ENCODE peak calls at places on chromosomes 3 and 15, in six cellular contexts. M, I, K, Z, U and Q are unnamed samples.

GRCh38 chr15:62566248-62566647 is 401.2 kb upstream of the C2CD4B start:
- DNase-seq in K (no peak), M (no peak), U (no peak), I (no peak), Z (no peak), Q (no peak)

GRCh38 chr3:3689601-3690375 is 109.4 kb upstream of the LRRN1 start:
- DNase-seq in K (no peak), I (no peak), Z (no peak), M (no peak), U (no peak), Q (peak)

GRCh38 chr3:160921020-160921635 is 165.1 kb downstream of the PPM1L start:
- DNase-seq in M (no peak), Z (no peak), U (no peak), I (no peak), K (peak), Q (no peak)

GRCh38 chr3:46883252-46884185 is 6.0 kb downstream of the PTH1R start:
- DNase-seq in Z (no peak), M (no peak), I (no peak), K (no peak), U (no peak), Q (no peak)

GRCh38 chr15:62753518-62754221 is 288.9 kb upstream of the TPM1 start:
- DNase-seq in M (no peak), Z (no peak), K (no peak), I (no peak), U (no peak), Q (no peak)

GRCh38 chr3:66195347-66195783 is 25.4 kb upstream of the SLC25A26 start:
- DNase-seq in Z (no peak), U (no peak), I (no peak), M (peak), K (peak), Q (peak)

GRCh38 chr3:65561617-65562016 is 477.1 kb downstream of the MAGI1 start:
- DNase-seq in Z (no peak), K (no peak), I (no peak), U (no peak), M (no peak), Q (no peak)

GRCh38 chr15:27872355-27872754 is 226.8 kb downstream of the OCA2 start:
- DNase-seq in Z (no peak), M (no peak), K (no peak), U (no peak), I (no peak), Q (peak)

GRCh38 chr15:59746777-59747176 is 57.7 kb upstream of the BNIP2 start:
- DNase-seq in Z (no peak), M (no peak), I (no peak), U (no peak), K (no peak), Q (peak)

GRCh38 chr3:53238051-53238850 is 17.6 kb downstream of the TKT start:
- DNase-seq in I (no peak), Z (no peak), M (no peak), K (peak), U (no peak), Q (no peak)

GRCh38 chr15:61364871-61365270 is 135.8 kb upstream of the RORA start:
- DNase-seq in U (no peak), I (no peak), Z (no peak), M (no peak), K (no peak), Q (no peak)

GRCh38 chr3:21750831-21751391 is at the start of gene ZNF385D:
- DNase-seq in K (no peak), Z (peak), M (peak), I (no peak), U (no peak), Q (peak)

GRCh38 chr15:92625297-92625980 is 30.1 kb downstream of the FAM174B start:
- DNase-seq in Z (no peak), U (no peak), I (no peak), M (no peak), K (no peak), Q (no peak)

GRCh38 chr15:76333720-76334437 is 2.7 kb upstream of the ISL2 start:
- DNase-seq in M (no peak), Z (no peak), I (no peak), U (no peak), K (no peak), Q (no peak)

GRCh38 chr15:73034213-73034612 is 18.1 kb upstream of the NEO1 start:
- DNase-seq in U (no peak), K (no peak), Z (no peak), I (no peak), M (no peak), Q (no peak)

GRCh38 chr3:106262976-106263375 is 394.2 kb upstream of the CBLB start:
- DNase-seq in Z (no peak), I (no peak), U (peak), M (no peak), K (no peak), Q (no peak)

GRCh38 chr3:138270245-138270644 is 59.4 kb downstream of the NME9 start:
- DNase-seq in K (no peak), M (no peak), Z (no peak), I (no peak), U (no peak), Q (no peak)

GRCh38 chr3:179454887-179455286 is 3.6 kb upstream of the GNB4 start:
- DNase-seq in I (no peak), M (no peak), U (no peak), K (no peak), Z (no peak), Q (no peak)

GRCh38 chr15:100472015-100472414 is 56.7 kb downstream of the CERS3 start:
- DNase-seq in K (no peak), I (no peak), M (no peak), U (no peak), Z (no peak), Q (no peak)

GRCh38 chr3:62771331-62772097 is 103.7 kb downstream of the CADPS start:
- DNase-seq in U (no peak), I (no peak), K (no peak), Z (no peak), M (no peak), Q (no peak)

GRCh38 chr3:45644467-45645201 is 44.6 kb upstream of the SACM1L start:
- DNase-seq in I (no peak), U (no peak), M (no peak), K (no peak), Z (no peak), Q (no peak)

GRCh38 chr3:5197470-5198312 is 10.2 kb downstream of the EDEM1 start:
- DNase-seq in U (peak), K (no peak), M (no peak), I (no peak), Z (no peak), Q (no peak)

GRCh38 chr15:42324308-42324707 is 35.0 kb upstream of the CAPN3 start:
- DNase-seq in U (no peak), Z (no peak), M (no peak), K (no peak), I (no peak), Q (no peak)

GRCh38 chr3:100776736-100777135 is 67.4 kb downstream of the TFG start:
- DNase-seq in U (no peak), Z (no peak), M (no peak), K (no peak), I (no peak), Q (no peak)

GRCh38 chr3:48680811-48681540 is 4.7 kb downstream of the NCKIPSD start:
- DNase-seq in U (no peak), Z (no peak), M (no peak), I (no peak), K (no peak), Q (no peak)

GRCh38 chr3:46215810-46216414 is 7.8 kb upstream of the CCR1 start:
- DNase-seq in K (no peak), I (no peak), Z (no peak), U (no peak), M (no peak), Q (peak)

GRCh38 chr3:132549169-132549568 is 47.9 kb upstream of the ACKR4 start:
- DNase-seq in I (no peak), U (no peak), M (no peak), K (no peak), Z (no peak), Q (no peak)

GRCh38 chr3:194296832-194297666 is 54.1 kb downstream of the CPN2 start:
- DNase-seq in U (no peak), Z (no peak), I (peak), M (peak), K (no peak), Q (no peak)

GRCh38 chr3:28835751-28836150 is 445.1 kb upstream of the RBMS3 start:
- DNase-seq in U (no peak), Z (peak), M (no peak), I (peak), K (no peak), Q (no peak)

GRCh38 chr3:67897686-67898336 is 243.4 kb upstream of the SUCLG2 start:
- DNase-seq in I (no peak), U (no peak), M (no peak), Z (no peak), K (no peak), Q (no peak)

GRCh38 chr3:8237893-8238292 is 263.7 kb upstream of the LMCD1 start:
- DNase-seq in U (no peak), I (no peak), Z (no peak), K (no peak), M (no peak), Q (no peak)
- TF ChIP-seq POLR2AphosphoS5 in U (no peak), I (no peak), Z (no peak), K (no peak), M (no peak), Q (peak)

GRCh38 chr15:58471341-58471740 is 39.5 kb downstream of the LIPC start:
- DNase-seq in U (no peak), I (no peak), K (no peak), M (no peak), Z (no peak), Q (no peak)
- H3K27ac ChIP-seq in U (no peak), I (no peak), K (no peak), M (no peak), Z (no peak), Q (no peak)

GRCh38 chr3:75906555-75907112 is 121.3 kb upstream of the ZNF717 start:
- DNase-seq in I (peak), M (peak), K (no peak), Z (peak), U (no peak), Q (no peak)
- H3K4me3 ChIP-seq in I (peak), M (peak), K (no peak), Z (peak), U (no peak), Q (peak)

GRCh38 chr15:57138260-57138895 is 219.9 kb downstream of the TCF12 start:
- DNase-seq in K (peak), M (no peak), U (no peak), I (no peak), Z (no peak), Q (no peak)
- TF ChIP-seq POLR2AphosphoS5 in K (no peak), M (no peak), U (no peak), I (no peak), Z (no peak), Q (no peak)

DNA sequence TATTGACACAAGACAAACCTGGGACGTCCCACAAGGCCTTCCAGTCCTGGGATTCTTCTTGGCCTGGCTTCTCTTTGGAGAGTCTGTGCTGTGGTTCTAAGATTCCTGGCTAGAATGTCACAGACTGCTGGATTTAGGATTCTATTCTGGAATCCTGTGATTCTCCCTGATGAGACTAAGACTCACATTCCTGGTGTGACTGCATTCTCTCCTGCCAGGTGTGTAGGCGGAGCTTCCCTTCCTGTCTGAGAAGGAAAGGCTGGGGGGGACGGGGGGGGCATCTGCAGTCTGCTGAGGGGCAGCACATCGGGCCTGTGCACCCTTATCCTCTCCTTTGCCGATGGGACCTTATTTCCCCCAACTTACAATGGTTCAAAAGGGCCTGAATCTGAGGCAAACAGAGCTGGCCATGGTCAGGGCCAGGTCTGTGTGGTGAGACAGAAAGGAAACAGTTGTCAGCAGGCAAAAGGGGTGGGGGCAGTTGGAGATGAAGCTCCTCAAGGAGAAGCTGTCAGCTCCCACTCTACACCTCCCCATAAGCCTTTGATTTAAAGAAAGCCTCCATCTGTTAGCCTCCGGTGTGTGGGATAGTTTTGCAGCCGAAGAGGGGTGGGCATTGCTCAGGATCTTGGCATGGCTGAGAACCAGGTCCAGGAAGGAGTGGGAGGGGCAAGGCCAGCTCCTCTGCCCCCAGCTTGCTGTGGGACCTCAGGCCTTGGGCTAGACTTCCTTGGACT is 30.9 kb downstream of the VIPR1 start:
- DNase-seq in I (no peak), K (no peak), M (no peak), U (no peak), Z (no peak), Q (no peak)
- H3K27ac ChIP-seq in I (no peak), K (no peak), M (no peak), U (no peak), Z (peak), Q (no peak)

GRCh38 chr3:184563941-184564684 is 2.5 kb downstream of the EPHB3 start:
- DNase-seq in I (no peak), Z (no peak), M (no peak), U (no peak), K (no peak), Q (no peak)
- H3K4me3 ChIP-seq in I (no peak), Z (peak), M (no peak), U (no peak), K (peak), Q (no peak)